ENCODE peak calls at places on chromosomes 16 and 17, in five cellular contexts. One of them, this sample, is unnamed.

GRCh38 chr17:77428901-77429734 is 288.3 kb downstream of the SEC14L1 start:
- DNase-seq in HepG2: no peak
- DNase-seq in GM23338: no peak
- DNase-seq in K562: no peak
- DNase-seq in A549: no peak
- DNase-seq in this sample: no peak

GRCh38 chr16:23534868-23535860 is 22.0 kb downstream of the EARS2 start:
- DNase-seq in GM23338: no peak
- DNase-seq in HepG2: no peak
- DNase-seq in A549: no peak
- DNase-seq in K562: no peak
- DNase-seq in this sample: no peak

GRCh38 chr16:2987854-2988253 is 7.6 kb upstream of the PKMYT1 start:
- DNase-seq in HepG2: no peak
- DNase-seq in GM23338: no peak
- DNase-seq in K562: no peak
- DNase-seq in A549: no peak
- DNase-seq in this sample: no peak

GRCh38 chr16:9901-10665 is 43.3 kb downstream of the POLR3K start:
- DNase-seq in A549: no peak
- DNase-seq in K562: no peak
- DNase-seq in HepG2: no peak
- DNase-seq in GM23338: peak
- DNase-seq in this sample: no peak

GRCh38 chr17:41863074-41863843 is 2.0 kb downstream of the KLHL11 start:
- DNase-seq in GM23338: peak
- DNase-seq in HepG2: no peak
- DNase-seq in A549: no peak
- DNase-seq in K562: no peak
- DNase-seq in this sample: no peak

GRCh38 chr17:27631409-27631755 is 394 bp downstream of the LGALS9 start:
- DNase-seq in A549: no peak
- DNase-seq in K562: no peak
- DNase-seq in GM23338: no peak
- DNase-seq in HepG2: no peak
- DNase-seq in this sample: no peak

GRCh38 chr16:67822511-67822910 is 15.8 kb downstream of the TSNAXIP1 start:
- DNase-seq in K562: no peak
- DNase-seq in GM23338: no peak
- DNase-seq in HepG2: no peak
- DNase-seq in A549: no peak
- DNase-seq in this sample: no peak

GRCh38 chr17:30375661-30376060 is 3.1 kb upstream of the CPD start:
- DNase-seq in GM23338: no peak
- DNase-seq in HepG2: no peak
- DNase-seq in K562: peak
- DNase-seq in A549: no peak
- DNase-seq in this sample: no peak

GRCh38 chr17:49359990-49360795 is 1.9 kb downstream of the ZNF652 start:
- DNase-seq in K562: no peak
- DNase-seq in HepG2: no peak
- DNase-seq in A549: no peak
- DNase-seq in GM23338: no peak
- DNase-seq in this sample: no peak

GRCh38 chr17:82878545-82878944 is 38.7 kb upstream of the ZNF750 start:
- DNase-seq in GM23338: no peak
- DNase-seq in HepG2: no peak
- DNase-seq in K562: no peak
- DNase-seq in A549: no peak
- DNase-seq in this sample: no peak

GRCh38 chr17:17041018-17041521 is 1.2 kb upstream of the MPRIP start:
- DNase-seq in HepG2: peak
- DNase-seq in K562: peak
- DNase-seq in A549: no peak
- DNase-seq in GM23338: no peak
- DNase-seq in this sample: no peak

GRCh38 chr17:68310141-68310540 is 18.8 kb downstream of the ARSG start:
- DNase-seq in K562: no peak
- DNase-seq in GM23338: no peak
- DNase-seq in A549: no peak
- DNase-seq in HepG2: no peak
- DNase-seq in this sample: no peak

GRCh38 chr16:15636392-15636873 is 6.5 kb downstream of the MARF1 start:
- DNase-seq in GM23338: no peak
- DNase-seq in K562: no peak
- DNase-seq in A549: no peak
- DNase-seq in HepG2: no peak
- DNase-seq in this sample: no peak

GRCh38 chr16:165539-166374 is at the start of gene HBM:
- DNase-seq in A549: no peak
- DNase-seq in GM23338: peak
- DNase-seq in K562: no peak
- DNase-seq in HepG2: no peak
- DNase-seq in this sample: no peak

GRCh38 chr17:43367588-43368242 is 31.1 kb upstream of the ARL4D start:
- DNase-seq in K562: peak
- DNase-seq in GM23338: peak
- DNase-seq in A549: peak
- DNase-seq in HepG2: peak
- DNase-seq in this sample: peak

GRCh38 chr16:87317766-87318121 is 552 bp upstream of the C16orf95 start:
- DNase-seq in HepG2: peak
- DNase-seq in K562: peak
- DNase-seq in GM23338: peak
- DNase-seq in A549: peak
- DNase-seq in this sample: no peak

GRCh38 chr16:71537643-71538042 is 11.4 kb downstream of the CHST4 start:
- DNase-seq in A549: peak
- DNase-seq in K562: peak
- DNase-seq in HepG2: peak
- DNase-seq in GM23338: peak
- DNase-seq in this sample: peak

GRCh38 chr17:71666047-71666446 is 454.8 kb upstream of the SOX9 start:
- DNase-seq in K562: no peak
- DNase-seq in HepG2: no peak
- DNase-seq in GM23338: no peak
- DNase-seq in A549: no peak
- DNase-seq in this sample: no peak

GRCh38 chr16:57239089-57239488 is 6.0 kb upstream of the ARL2BP start:
- DNase-seq in HepG2: no peak
- DNase-seq in A549: no peak
- DNase-seq in K562: no peak
- DNase-seq in GM23338: no peak
- DNase-seq in this sample: no peak

DNA sequence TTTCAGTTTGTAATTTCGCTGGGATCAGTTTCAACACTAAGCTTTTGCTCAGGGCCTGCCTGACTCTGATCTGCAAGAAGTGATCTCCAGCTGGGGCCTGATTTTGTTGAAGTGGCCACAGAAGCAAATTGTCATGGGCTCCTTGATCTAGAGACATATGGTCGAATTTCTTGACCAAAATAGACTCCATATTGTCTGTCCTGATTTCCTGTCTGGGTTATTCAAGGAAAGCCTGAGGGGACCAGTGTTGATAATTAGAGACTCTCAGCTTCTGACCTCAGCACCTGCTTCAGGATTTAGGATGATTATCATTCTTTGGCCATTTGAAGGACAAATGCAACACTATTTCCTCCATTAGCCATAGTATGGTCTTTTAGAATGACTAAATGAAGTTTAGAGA is 48.9 kb upstream of the MSI2 start:
- DNase-seq in A549: no peak
- DNase-seq in K562: no peak
- DNase-seq in HepG2: no peak
- DNase-seq in GM23338: no peak
- DNase-seq in this sample: no peak
- TF ChIP-seq JUNB in A549: no peak
- TF ChIP-seq JUNB in K562: no peak
- TF ChIP-seq JUNB in HepG2: no peak
- TF ChIP-seq JUNB in GM23338: no peak
- TF ChIP-seq JUNB in this sample: no peak

GRCh38 chr16:28524544-28525179 is 14.1 kb downstream of the NUPR1 start:
- DNase-seq in A549: no peak
- DNase-seq in HepG2: no peak
- DNase-seq in K562: peak
- DNase-seq in GM23338: no peak
- DNase-seq in this sample: no peak
- TF ChIP-seq CTCF in A549: no peak
- TF ChIP-seq CTCF in HepG2: peak
- TF ChIP-seq CTCF in K562: peak
- TF ChIP-seq CTCF in GM23338: no peak
- TF ChIP-seq CTCF in this sample: peak

DNA sequence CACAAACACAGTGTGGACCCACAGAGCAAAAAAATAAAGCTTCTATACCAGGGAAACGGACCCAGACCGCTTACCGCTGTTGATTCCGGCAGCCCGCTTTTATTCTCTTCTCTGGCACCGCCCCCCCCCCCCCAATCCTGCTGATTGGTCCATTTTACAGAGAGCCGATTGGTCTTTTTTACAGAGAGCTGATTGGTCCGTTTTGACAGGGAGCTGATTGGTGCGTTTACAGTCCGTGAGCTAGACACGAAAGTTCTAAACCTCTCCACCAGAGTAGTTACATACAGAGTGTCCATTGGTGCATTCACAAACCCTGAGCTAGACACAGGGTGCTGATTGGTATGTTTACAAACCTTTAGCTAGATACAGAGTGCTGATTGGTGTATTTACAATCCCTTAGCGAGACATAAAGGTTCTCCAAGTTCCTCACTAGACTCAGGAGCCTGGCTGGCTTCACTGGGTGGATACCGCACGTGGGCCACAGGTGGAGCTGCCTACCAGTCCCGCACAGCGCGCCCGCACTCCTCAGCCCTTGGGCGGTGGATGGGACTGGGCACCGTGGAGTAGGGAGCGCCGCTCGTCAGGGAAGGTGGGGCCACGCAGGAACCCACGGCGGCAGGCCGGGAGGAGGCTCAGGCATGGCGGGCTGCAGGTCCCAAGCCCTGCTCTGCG is 92.4 kb downstream of the HAPSTR1 start:
- DNase-seq in GM23338: peak
- DNase-seq in K562: peak
- DNase-seq in A549: no peak
- DNase-seq in HepG2: no peak
- DNase-seq in this sample: no peak
- TF ChIP-seq JUNB in GM23338: no peak
- TF ChIP-seq JUNB in K562: no peak
- TF ChIP-seq JUNB in A549: no peak
- TF ChIP-seq JUNB in HepG2: no peak
- TF ChIP-seq JUNB in this sample: no peak

GRCh38 chr17:81667754-81668153 is 1.2 kb downstream of the CCDC137 start:
- DNase-seq in HepG2: no peak
- DNase-seq in K562: peak
- DNase-seq in GM23338: peak
- DNase-seq in A549: no peak
- DNase-seq in this sample: no peak
- TF ChIP-seq CTCF in HepG2: peak
- TF ChIP-seq CTCF in K562: peak
- TF ChIP-seq CTCF in GM23338: peak
- TF ChIP-seq CTCF in A549: no peak
- TF ChIP-seq CTCF in this sample: peak

GRCh38 chr17:51250314-51250840 is 9.5 kb downstream of the MBTD1 start:
- DNase-seq in GM23338: no peak
- DNase-seq in K562: no peak
- DNase-seq in A549: no peak
- DNase-seq in HepG2: no peak
- DNase-seq in this sample: no peak
- TF ChIP-seq JUNB in GM23338: no peak
- TF ChIP-seq JUNB in K562: no peak
- TF ChIP-seq JUNB in A549: no peak
- TF ChIP-seq JUNB in HepG2: no peak
- TF ChIP-seq JUNB in this sample: no peak

DNA sequence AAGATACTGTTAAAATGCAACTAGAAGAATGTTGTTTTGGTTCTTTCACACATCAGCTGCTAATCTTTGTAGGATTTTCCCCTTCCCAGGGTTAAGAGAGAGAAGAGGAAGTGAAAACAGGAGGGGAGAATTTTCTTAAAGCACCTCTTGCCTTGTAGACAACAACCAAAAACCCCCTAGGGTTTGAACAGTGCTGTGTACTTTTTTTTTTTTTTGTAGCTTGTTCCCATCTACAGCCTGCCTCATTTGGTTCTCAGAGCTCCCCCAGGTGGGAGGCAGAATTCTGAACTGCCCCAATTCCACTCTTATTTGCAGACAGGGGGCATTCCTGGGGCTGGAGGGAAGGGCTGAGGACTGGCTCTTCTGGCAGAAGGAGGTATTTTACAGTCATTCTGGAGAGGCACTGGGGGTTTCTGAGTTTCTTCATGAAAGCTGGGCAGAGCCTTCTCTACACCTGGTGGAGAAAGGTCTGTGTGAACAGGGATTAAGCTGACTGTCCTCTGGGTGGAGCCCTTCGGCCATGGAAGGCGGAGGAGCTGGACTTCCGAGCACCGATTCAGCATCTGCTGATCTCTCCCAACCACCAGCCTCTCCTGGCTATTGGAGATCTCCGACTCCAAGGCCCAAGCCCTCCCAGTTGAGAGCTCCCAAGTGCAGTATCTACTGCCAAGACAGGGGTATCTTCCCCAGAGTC is 32.2 kb downstream of the SMARCE1 start:
- DNase-seq in HepG2: peak
- DNase-seq in GM23338: peak
- DNase-seq in A549: peak
- DNase-seq in K562: peak
- DNase-seq in this sample: peak
- TF ChIP-seq CTCF in HepG2: peak
- TF ChIP-seq CTCF in GM23338: peak
- TF ChIP-seq CTCF in A549: peak
- TF ChIP-seq CTCF in K562: peak
- TF ChIP-seq CTCF in this sample: peak

GRCh38 chr17:7523033-7523432 is 25.8 kb upstream of the TNFSF12 start:
- DNase-seq in K562: peak
- DNase-seq in A549: no peak
- DNase-seq in GM23338: peak
- DNase-seq in HepG2: peak
- DNase-seq in this sample: no peak
- TF ChIP-seq JUNB in K562: no peak
- TF ChIP-seq JUNB in A549: no peak
- TF ChIP-seq JUNB in GM23338: no peak
- TF ChIP-seq JUNB in HepG2: no peak
- TF ChIP-seq JUNB in this sample: no peak

GRCh38 chr17:2075336-2076056 is 20.6 kb downstream of the HIC1 start:
- DNase-seq in HepG2: no peak
- DNase-seq in GM23338: peak
- DNase-seq in A549: no peak
- DNase-seq in K562: no peak
- DNase-seq in this sample: no peak
- TF ChIP-seq CTCF in HepG2: no peak
- TF ChIP-seq CTCF in GM23338: no peak
- TF ChIP-seq CTCF in A549: no peak
- TF ChIP-seq CTCF in K562: no peak
- TF ChIP-seq CTCF in this sample: no peak